ENCODE peak calls at places on chromosome 7, in four cellular contexts. E, T, S and D are unnamed samples.

GRCh38 chr7:112799473-112799872 is 9.3 kb upstream of the TMEM168 start:
- DNase-seq in S (no peak), E (no peak), T (no peak), D (no peak)

GRCh38 chr7:39894904-39895303 is 55.2 kb upstream of the CDK13 start:
- DNase-seq in T (no peak), E (no peak), S (no peak), D (no peak)

GRCh38 chr7:34457329-34457728 is 200.7 kb upstream of the NPSR1 start:
- DNase-seq in T (no peak), S (peak; percentile 32), E (no peak), D (no peak)

GRCh38 chr7:86904949-86905834 is 154.3 kb downstream of the ELAPOR2 start:
- DNase-seq in S (peak; percentile 67), E (no peak), T (peak; percentile 24), D (no peak)

GRCh38 chr7:94374721-94375120 is 20.0 kb upstream of the COL1A2 start:
- DNase-seq in S (no peak), E (no peak), T (no peak), D (no peak)

GRCh38 chr7:29170781-29171180 is 23.8 kb upstream of the CHN2 start:
- DNase-seq in E (no peak), S (no peak), T (no peak), D (no peak)

GRCh38 chr7:46127805-46128204 is 206.7 kb upstream of the IGFBP3 start:
- DNase-seq in S (no peak), E (no peak), T (no peak), D (no peak)

GRCh38 chr7:38027884-38028455 is 107.5 kb downstream of the EPDR1 start:
- DNase-seq in S (no peak), E (no peak), T (no peak), D (no peak)

GRCh38 chr7:106767498-106768323 is 97.4 kb upstream of the PIK3CG start:
- DNase-seq in E (no peak), T (no peak), S (peak; percentile 4), D (no peak)

GRCh38 chr7:155837126-155837479 is 24.8 kb upstream of the SHH start:
- DNase-seq in E (no peak), T (no peak), S (no peak), D (no peak)

GRCh38 chr7:36367561-36367889 is 22.1 kb upstream of the ANLN start:
- DNase-seq in S (no peak), E (no peak), T (no peak), D (no peak)

GRCh38 chr7:117666019-117666418 is 186.2 kb downstream of the CFTR start:
- DNase-seq in S (no peak), E (peak; percentile 31), T (no peak), D (no peak)

GRCh38 chr7:28078036-28078901 is 102.3 kb downstream of the JAZF1 start:
- DNase-seq in S (peak; percentile 62), E (peak; percentile 16), T (peak; percentile 53), D (no peak)

GRCh38 chr7:73612598-73613269 is 11.6 kb downstream of the MLXIPL start:
- DNase-seq in T (peak; percentile 86), E (no peak), S (peak; percentile 57), D (no peak)

GRCh38 chr7:108598153-108598552 is 28.5 kb downstream of the DNAJB9 start:
- DNase-seq in S (peak; percentile 27), E (no peak), T (no peak), D (no peak)

GRCh38 chr7:47143344-47143743 is 438.6 kb downstream of the TNS3 start:
- DNase-seq in S (no peak), T (no peak), E (no peak), D (no peak)

GRCh38 chr7:127673902-127674301 is 21.9 kb downstream of the SND1 start:
- DNase-seq in S (peak; percentile 54), E (no peak), T (no peak), D (no peak)

GRCh38 chr7:22879718-22880306 is 57.2 kb upstream of the TOMM7 start:
- DNase-seq in S (no peak), T (no peak), E (no peak), D (no peak)

GRCh38 chr7:99036531-99037175 is 107.3 kb downstream of the SMURF1 start:
- DNase-seq in S (peak; percentile 86), E (no peak), T (peak; percentile 34), D (no peak)

GRCh38 chr7:94129443-94130140 is 125.4 kb upstream of the BET1 start:
- DNase-seq in T (peak; percentile 30), S (no peak), E (no peak), D (no peak)

GRCh38 chr7:34320926-34321609 is 336.9 kb upstream of the NPSR1 start:
- DNase-seq in S (peak; percentile 90), T (peak; percentile 82), E (peak; percentile 54), D (peak; percentile 55)

GRCh38 chr7:41977165-41977651 is 259.8 kb downstream of the GLI3 start:
- DNase-seq in E (peak; percentile 12), T (peak; percentile 64), S (peak; percentile 80), D (no peak)

GRCh38 chr7:135645296-135645904 is 16.9 kb upstream of the STMP1 start:
- DNase-seq in S (peak; percentile 81), T (peak; percentile 70), E (peak; percentile 40), D (no peak)

GRCh38 chr7:157687845-157688244 is 351.0 kb downstream of the DNAJB6 start:
- DNase-seq in E (no peak), T (no peak), S (no peak), D (no peak)

GRCh38 chr7:149125189-149125863 is 798 bp downstream of the ZNF425 start:
- DNase-seq in T (no peak), S (peak; percentile 29), E (no peak), D (no peak)

GRCh38 chr7:143002106-143002505 is 24.8 kb downstream of the OR9A2 start:
- DNase-seq in S (peak; percentile 42), E (peak; percentile 24), T (peak; percentile 41), D (no peak)

GRCh38 chr7:73817121-73817520 is 13.7 kb upstream of the CLDN4 start:
- DNase-seq in S (no peak), T (no peak), E (no peak), D (peak; percentile 7)

GRCh38 chr7:121167971-121168370 is 160.8 kb upstream of the WNT16 start:
- DNase-seq in T (no peak), S (no peak), E (no peak), D (no peak)

GRCh38 chr7:105580022-105580740 is 1.1 kb downstream of the EFCAB10 start:
- DNase-seq in E (peak; percentile 51), T (no peak), S (peak; percentile 48), D (no peak)

GRCh38 chr7:87806150-87806549 is 70.0 kb downstream of the SLC25A40 start:
- DNase-seq in T (no peak), E (no peak), S (no peak), D (no peak)

DNA sequence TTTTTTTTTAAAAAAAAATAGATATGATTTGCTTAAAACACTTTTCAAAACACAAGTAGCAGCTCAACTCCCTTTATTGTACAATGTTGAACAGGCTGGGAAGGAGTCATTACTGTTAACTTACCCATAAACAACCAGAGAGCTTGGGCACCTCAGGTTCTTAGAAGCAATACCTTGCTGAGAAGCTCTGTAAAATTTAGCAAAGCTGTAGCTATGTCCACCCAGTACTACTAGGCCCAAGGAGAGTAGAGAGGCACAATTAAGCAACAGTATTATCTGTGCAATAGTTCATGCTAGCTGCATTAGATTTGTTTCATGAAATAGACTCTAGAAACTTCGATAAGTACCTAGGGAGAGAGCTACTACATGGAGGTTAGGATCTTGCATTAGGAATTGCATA is 32.0 kb downstream of the SEMA3A start:
- DNase-seq in S (no peak), T (no peak), E (no peak), D (no peak)
- H3K27ac ChIP-seq in S (peak overlapping the region; percentile 14), T (no peak overlapping the region), E (no peak overlapping the region), D (no peak overlapping the region)

DNA sequence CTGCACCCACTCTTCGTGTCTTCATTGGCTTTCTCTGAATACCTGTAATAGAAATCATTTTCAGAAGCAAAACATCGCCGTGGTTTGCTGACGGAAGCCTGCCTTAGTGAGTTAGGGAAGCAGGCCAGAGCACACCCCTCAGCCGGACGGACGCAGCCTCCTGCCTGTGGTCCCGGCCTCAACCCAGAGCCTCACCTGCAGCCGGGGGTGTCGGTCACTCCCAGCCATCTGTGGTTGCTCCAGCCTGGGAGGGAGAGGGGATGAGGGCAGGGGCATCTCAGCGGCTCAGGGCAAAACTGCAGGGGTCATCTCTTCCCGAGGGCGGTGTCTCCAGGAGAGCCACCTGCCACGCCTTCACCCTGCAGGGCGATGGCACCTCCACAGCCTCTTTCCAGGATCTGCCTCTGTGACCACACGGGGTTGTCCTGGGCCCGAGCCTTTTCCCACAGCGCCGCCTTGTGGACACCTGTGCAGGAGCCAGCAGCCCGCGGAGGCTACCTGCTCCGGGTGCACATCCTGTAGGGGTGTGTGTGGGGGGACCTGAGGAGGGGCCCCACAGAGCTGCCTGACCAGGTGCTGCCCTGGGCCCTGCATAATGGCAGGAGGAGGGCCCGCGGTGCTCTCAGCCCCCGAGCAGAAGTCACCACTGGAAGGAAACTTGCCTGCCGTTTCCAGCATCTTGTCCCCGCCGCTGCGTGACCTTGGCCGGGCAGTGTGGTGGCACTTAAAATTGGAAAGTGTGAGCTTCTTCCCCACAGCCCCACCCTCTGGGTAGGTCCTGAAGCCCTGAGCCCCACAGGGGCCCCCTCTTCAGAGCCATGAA is 21.6 kb upstream of the AP5Z1 start:
- DNase-seq in T (peak; percentile 86), S (peak; percentile 89), E (peak; percentile 51), D (peak; percentile 92)
- TF ChIP-seq CTCF in T (peak; percentile 83), S (peak; percentile 84), E (peak; percentile 97), D (peak; percentile 91)

DNA sequence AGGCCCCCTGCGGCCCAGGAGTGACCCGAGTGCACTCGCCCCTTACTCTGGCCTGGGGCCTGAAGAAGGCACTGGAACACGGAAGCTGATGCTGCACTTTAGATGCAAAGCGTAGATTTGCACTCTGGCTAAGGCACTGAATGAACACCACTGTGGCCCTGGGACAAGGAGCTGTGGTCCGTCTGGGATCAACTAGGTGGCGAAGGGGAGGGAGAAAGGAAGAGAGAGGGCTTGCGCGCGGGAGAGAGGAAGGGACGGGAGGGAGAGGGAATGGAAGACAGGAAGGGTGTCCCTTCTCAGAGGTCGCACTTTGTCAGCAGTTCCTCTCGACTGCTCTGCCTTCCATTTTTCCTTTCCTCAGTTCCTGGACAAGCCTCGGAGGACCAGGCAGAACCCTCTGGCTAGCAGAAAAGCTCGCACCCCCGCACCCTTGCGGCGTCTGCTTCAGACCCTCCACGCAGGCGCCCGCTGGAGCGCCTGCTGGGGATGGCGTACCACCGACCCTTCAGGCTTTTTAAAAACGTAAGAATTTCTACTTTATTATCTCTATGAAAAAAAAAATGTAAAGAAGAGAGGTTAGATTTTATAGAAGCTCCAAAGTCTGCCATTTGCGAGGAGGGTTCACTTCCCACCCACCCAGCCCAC is 1.2 kb downstream of the FERD3L start:
- DNase-seq in T (no peak), E (no peak), S (peak; percentile 76), D (no peak)
- H3K4me3 ChIP-seq in T (no peak overlapping the region), E (no peak overlapping the region), S (peak overlapping the region; percentile 66), D (no peak overlapping the region)

GRCh38 chr7:130286881-130287280 is 6.1 kb upstream of the CPA4 start:
- DNase-seq in T (no peak), E (no peak), S (no peak), D (no peak)

GRCh38 chr7:130288168-130288567 is 4.8 kb upstream of the CPA4 start:
- DNase-seq in E (no peak), S (no peak), T (no peak), D (no peak)

GRCh38 chr7:130288829-130289228 is 4.1 kb upstream of the CPA4 start:
- DNase-seq in E (peak; percentile 79), T (no peak), S (no peak), D (no peak)

GRCh38 chr7:130290745-130291144 is 2.2 kb upstream of the CPA4 start:
- DNase-seq in S (no peak), E (peak; percentile 73), T (no peak), D (no peak)

GRCh38 chr7:130289478-130289877 is 3.5 kb upstream of the CPA4 start:
- DNase-seq in S (no peak), E (no peak), T (no peak), D (no peak)
- H3K27ac ChIP-seq in S (no peak overlapping the region), E (peak overlapping the region; percentile 4), T (no peak overlapping the region), D (no peak overlapping the region)